ENCODE peak calls at places on chromosomes 2 and 18, in four cellular contexts. G is effector memory CD4-positive, alpha-beta T cell; Y is left lung; W is A549. C is an unnamed sample.

GRCh38 chr2:147774805-147775204 is 70.0 kb upstream of the ACVR2A start:
- DNase-seq in G (no peak), W (no peak), Y (no peak), C (no peak)

GRCh38 chr2:40213071-40213470 is 238.8 kb downstream of the SLC8A1 start:
- DNase-seq in W (no peak), G (no peak), Y (no peak), C (no peak)

GRCh38 chr18:78169487-78169886 is 810.1 kb upstream of the SALL3 start:
- DNase-seq in G (no peak), W (no peak), Y (no peak), C (no peak)

GRCh38 chr18:49609416-49610284 is 47.8 kb downstream of the LIPG start:
- DNase-seq in W (no peak), Y (no peak), G (no peak), C (no peak)

GRCh38 chr2:178962805-178963433 is 87.0 kb downstream of the CCDC141 start:
- DNase-seq in Y (no peak), W (no peak), G (no peak), C (no peak)

GRCh38 chr18:63161032-63161727 is 158.4 kb downstream of the BCL2 start:
- DNase-seq in W (no peak), Y (no peak), G (peak; percentile 15), C (no peak)

GRCh38 chr18:61883547-61883946 is 9.3 kb downstream of the RNF152 start:
- DNase-seq in W (no peak), G (no peak), Y (no peak), C (no peak)

GRCh38 chr2:12715878-12716249 is 872 bp upstream of the TRIB2 start:
- DNase-seq in W (peak; percentile 45), Y (peak; percentile 82), G (peak; percentile 76), C (peak; percentile 81)

GRCh38 chr2:202084265-202084664 is 11.2 kb downstream of the KIAA2012 start:
- DNase-seq in Y (no peak), W (no peak), G (no peak), C (no peak)

GRCh38 chr18:63262369-63263335 is 56.9 kb downstream of the BCL2 start:
- DNase-seq in Y (no peak), G (no peak), W (no peak), C (no peak)

DNA sequence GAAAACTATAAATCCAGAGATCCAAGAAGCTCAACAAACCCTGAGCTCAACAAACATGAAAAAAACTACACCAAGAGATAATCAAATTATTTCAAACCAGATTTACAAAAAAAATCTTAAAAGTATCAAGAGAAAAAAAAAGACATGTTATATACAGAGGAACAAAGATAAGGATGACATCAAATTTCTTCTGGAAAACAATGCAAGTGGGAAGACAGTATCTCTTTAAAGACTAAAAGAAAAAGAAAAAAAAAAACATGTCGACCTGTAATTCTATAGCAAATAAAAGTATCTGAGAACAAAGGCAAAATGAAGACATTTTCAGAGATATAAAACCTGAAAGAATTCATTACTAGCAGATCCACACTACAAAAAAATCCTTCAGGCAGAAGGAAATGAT is 21.3 kb downstream of the TMEM131 start:
- DNase-seq in Y (no peak), W (no peak), G (no peak), C (no peak)
- H3K9me3 ChIP-seq in Y (peaks cover 39% of the 10 kb centered on the region), W (peaks cover 15% of the 10 kb centered on the region), G (no peaks in the 10 kb centered on the region), C (no peaks in the 10 kb centered on the region)

GRCh38 chr18:50665015-50665414 is 105.1 kb downstream of the MAPK4 start:
- DNase-seq in W (no peak), Y (no peak), G (no peak), C (no peak)
- H3K9me3 ChIP-seq in W (peaks cover 5% of the 10 kb centered on the region), Y (peaks cover 6% of the 10 kb centered on the region), G (no peaks in the 10 kb centered on the region), C (no peaks in the 10 kb centered on the region)

GRCh38 chr18:7979714-7980113 is 412.6 kb downstream of the PTPRM start:
- DNase-seq in G (no peak), W (no peak), Y (no peak), C (no peak)
- H3K9me3 ChIP-seq in G (no peaks in the 10 kb centered on the region), W (no peaks in the 10 kb centered on the region), Y (no peaks in the 10 kb centered on the region), C (no peaks in the 10 kb centered on the region)

GRCh38 chr18:14781671-14782070 is 33.7 kb downstream of the ANKRD30B start:
- DNase-seq in W (no peak), G (no peak), Y (no peak), C (no peak)
- H3K9me3 ChIP-seq in W (no peaks in the 10 kb centered on the region), G (no peaks in the 10 kb centered on the region), Y (peaks cover 5% of the 10 kb centered on the region), C (no peaks in the 10 kb centered on the region)

GRCh38 chr2:127784965-127785518 is 25.9 kb downstream of the WDR33 start:
- DNase-seq in Y (no peak), W (no peak), G (no peak), C (no peak)

GRCh38 chr2:127792805-127793204 is 18.2 kb downstream of the WDR33 start:
- DNase-seq in Y (no peak), W (no peak), G (no peak), C (no peak)

GRCh38 chr2:127796389-127796788 is 14.6 kb downstream of the WDR33 start:
- DNase-seq in W (no peak), G (no peak), Y (no peak), C (no peak)

GRCh38 chr2:127786048-127786809 is 24.7 kb downstream of the WDR33 start:
- DNase-seq in G (no peak), Y (no peak), W (no peak), C (no peak)

DNA sequence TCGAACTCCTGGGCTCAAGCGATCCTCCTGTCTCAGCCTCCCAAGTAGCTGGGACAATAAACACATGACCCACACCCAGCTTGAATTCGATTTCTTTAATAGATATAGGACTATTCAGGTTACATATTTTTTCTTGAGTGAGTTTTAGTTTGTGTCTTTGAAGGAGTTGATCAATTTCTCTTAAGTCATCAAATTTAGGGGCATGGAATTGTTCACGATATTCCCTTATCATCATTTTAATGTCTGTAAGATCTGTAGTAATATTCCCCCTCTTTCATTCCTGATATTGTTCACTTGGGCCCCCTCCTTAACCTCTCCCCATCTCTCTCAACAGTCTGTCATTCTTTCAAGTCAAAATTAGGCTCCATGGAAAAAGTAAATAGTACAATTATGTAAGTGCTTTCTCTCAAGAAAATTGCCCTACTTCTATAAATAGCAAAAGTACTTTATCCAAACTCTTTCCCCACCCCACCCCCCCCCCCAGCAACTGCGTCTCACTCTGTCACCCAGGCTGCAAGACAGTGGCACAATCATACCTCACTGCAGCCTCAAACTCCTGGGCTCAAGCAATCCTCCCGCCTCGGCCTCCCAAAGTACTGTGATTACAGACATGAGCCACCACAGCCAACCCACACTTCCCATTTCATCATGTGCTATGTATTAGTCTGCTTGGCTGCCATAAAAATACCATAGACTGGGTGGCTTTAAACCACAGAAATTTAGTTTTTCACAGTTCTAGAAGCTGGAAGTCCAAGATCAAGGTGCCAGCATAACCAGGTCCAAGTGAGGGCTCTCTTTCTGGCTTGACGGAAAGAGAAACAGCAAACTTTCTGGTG is 20.1 kb downstream of the WDR33 start:
- DNase-seq in G (no peak), Y (no peak), W (no peak), C (no peak)
- H3K9me3 ChIP-seq in G (no peaks in the 10 kb centered on the region), Y (no peaks in the 10 kb centered on the region), W (no peaks in the 10 kb centered on the region), C (no peaks in the 10 kb centered on the region)

DNA sequence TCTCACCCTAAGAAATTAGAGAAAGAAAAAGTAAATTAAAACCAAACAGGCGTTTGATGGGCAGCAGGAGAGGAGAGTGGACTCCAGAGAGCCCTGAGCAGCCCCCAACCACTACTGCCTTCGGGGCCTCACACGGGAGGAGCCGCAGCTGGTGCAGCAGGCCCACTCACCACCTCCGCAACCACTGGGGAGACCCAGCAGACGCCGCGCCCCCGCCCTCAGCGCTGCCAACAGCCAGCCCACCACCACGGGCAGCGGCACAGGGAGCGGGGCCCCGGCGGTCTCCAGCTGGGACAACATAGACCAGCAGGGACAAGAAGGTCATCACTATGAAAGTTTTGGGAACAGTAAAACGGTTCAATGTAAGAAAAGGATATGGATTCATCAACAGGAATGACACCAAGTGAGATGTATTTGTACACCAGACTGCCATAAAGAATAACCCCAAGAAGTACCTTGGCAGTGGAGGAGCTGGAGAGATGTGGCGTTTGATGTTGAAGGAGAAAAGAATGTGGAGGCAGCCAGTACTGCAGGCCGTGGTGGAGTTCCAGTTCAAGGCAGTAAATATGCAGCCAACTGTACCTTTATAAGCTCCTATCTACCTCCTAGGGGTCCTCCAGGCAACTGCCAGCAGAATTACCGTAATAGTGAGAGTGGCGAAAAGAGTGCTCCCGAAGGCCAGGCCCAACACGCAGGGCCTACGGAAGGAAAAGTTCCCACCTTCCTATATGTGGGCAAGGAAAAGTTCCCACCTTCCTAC is 76.5 kb downstream of the OLA1 start:
- DNase-seq in W (no peak), G (no peak), Y (peak; percentile 73), C (no peak)
- H3K9me3 ChIP-seq in W (peaks cover 55% of the 10 kb centered on the region), G (peaks cover 31% of the 10 kb centered on the region), Y (peaks cover 75% of the 10 kb centered on the region), C (peaks cover 4% of the 10 kb centered on the region)

DNA sequence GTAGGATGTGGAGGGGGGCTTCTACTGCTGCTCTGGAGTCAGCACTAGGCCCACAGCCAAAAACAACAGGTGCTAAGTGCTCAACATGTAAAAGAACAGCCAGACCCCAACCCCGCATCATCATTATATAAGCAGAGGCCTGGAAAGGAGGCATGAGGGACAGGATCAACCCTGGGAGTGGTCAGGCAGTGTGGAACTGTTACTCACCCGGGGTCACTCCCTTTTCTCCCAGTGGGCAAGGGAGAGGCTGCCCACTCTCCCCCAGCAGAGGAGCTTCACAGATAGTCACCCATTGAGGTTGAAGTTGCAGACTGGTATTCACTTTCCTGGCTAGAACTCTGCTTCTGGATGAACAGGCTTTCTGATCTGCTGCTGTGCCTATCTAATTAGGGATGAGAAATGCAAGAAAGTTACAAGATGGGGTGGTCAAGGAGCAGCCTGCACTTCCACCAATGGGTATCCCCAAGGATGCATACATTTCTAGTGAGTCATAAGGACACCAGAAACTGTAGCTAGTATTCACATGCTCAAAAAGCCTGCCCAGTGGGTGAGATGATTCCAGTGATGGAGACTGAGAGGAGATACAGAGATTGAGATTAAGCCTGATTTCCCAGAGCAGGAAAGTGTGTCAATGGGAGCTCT is 480.2 kb upstream of the TCF4 start:
- DNase-seq in G (no peak), W (no peak), Y (no peak), C (no peak)
- H3K9me3 ChIP-seq in G (no peaks in the 10 kb centered on the region), W (no peaks in the 10 kb centered on the region), Y (peaks cover 5% of the 10 kb centered on the region), C (peaks cover 2% of the 10 kb centered on the region)

GRCh38 chr2:106983305-106983704 is 97.3 kb upstream of the ST6GAL2 start:
- DNase-seq in Y (no peak), G (no peak), W (no peak), C (no peak)
- H3K9me3 ChIP-seq in Y (no peaks in the 10 kb centered on the region), G (no peaks in the 10 kb centered on the region), W (peaks cover 9% of the 10 kb centered on the region), C (no peaks in the 10 kb centered on the region)

GRCh38 chr2:163633296-163633695 is 102.5 kb downstream of the FIGN start:
- DNase-seq in G (no peak), W (no peak), Y (no peak), C (no peak)

GRCh38 chr2:163641986-163642385 is 93.8 kb downstream of the FIGN start:
- DNase-seq in W (no peak), G (no peak), Y (no peak), C (no peak)

GRCh38 chr2:163640542-163641195 is 95.1 kb downstream of the FIGN start:
- DNase-seq in G (no peak), Y (no peak), W (no peak), C (no peak)

DNA sequence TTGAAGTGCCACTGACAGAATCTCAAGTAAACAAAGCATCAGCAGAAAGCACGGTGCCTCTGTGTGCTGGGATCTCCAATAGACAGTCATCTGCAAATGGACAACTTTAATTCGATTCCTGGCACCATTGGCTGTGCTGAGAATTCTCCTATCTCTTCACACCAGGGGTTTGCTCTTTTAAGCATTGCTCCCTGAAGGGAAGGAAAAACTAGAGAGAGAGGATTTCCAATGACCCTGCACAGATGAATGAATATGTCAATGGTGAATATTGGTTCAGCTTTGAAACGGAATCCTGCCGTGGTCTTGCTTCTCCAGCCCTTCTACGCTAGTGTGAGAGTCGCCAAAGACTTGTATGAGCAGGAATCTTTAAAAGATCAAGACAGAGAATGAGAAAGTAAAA is 97.9 kb downstream of the FIGN start:
- DNase-seq in Y (no peak), G (no peak), W (no peak), C (no peak)
- H3K9me3 ChIP-seq in Y (no peaks in the 10 kb centered on the region), G (no peaks in the 10 kb centered on the region), W (no peaks in the 10 kb centered on the region), C (no peaks in the 10 kb centered on the region)

GRCh38 chr2:102266204-102266603 is 45.2 kb upstream of the IL1RL1 start:
- DNase-seq in Y (no peak), G (no peak), W (no peak), C (no peak)
- H3K9me3 ChIP-seq in Y (no peaks in the 10 kb centered on the region), G (no peaks in the 10 kb centered on the region), W (no peaks in the 10 kb centered on the region), C (no peaks in the 10 kb centered on the region)

C was measured in T-helper 17 cell.